ENCODE peak calls at places on chromosomes 1 and 21, in ten cellular contexts. One of them, this sample, is unnamed.

GRCh38 chr1:235074335-235075120 is 54.1 kb downstream of the TOMM20 start:
- DNase-seq in stimulated activated CD4-positive, alpha-beta T cell treated with anti-CD3 and anti-CD28 coated beads, Interleukin-15, amount 100 ng/mL, for 1 hour: peak
- DNase-seq in NAMALWA: peak
- DNase-seq in BE2C: peak
- DNase-seq in activated T-helper 1 cell treated with Interleukin-2 at 50 U/mL for 16 hours: no peak
- DNase-seq in stimulated activated CD8-positive, alpha-beta memory T cell treated with anti-CD3 and anti-CD28 coated beads, Interleukin-4, amount 100 ng/mL, for 1 hour: no peak
- DNase-seq in tibial nerve: no peak
- DNase-seq in DMS153: peak
- DNase-seq in GM10248: peak
- DNase-seq in NCI-H748 treated with DMSO at 0.1 percent for 48 hours: peak
- DNase-seq in this sample: peak

GRCh38 chr1:197614916-197615692 is 160.2 kb downstream of the DENND1B start:
- DNase-seq in stimulated activated CD4-positive, alpha-beta T cell treated with anti-CD3 and anti-CD28 coated beads, Interleukin-15, amount 100 ng/mL, for 1 hour: no peak
- DNase-seq in NAMALWA: peak
- DNase-seq in BE2C: peak
- DNase-seq in activated T-helper 1 cell treated with Interleukin-2 at 50 U/mL for 16 hours: no peak
- DNase-seq in stimulated activated CD8-positive, alpha-beta memory T cell treated with anti-CD3 and anti-CD28 coated beads, Interleukin-4, amount 100 ng/mL, for 1 hour: no peak
- DNase-seq in tibial nerve: peak
- DNase-seq in DMS153: peak
- DNase-seq in GM10248: no peak
- DNase-seq in NCI-H748 treated with DMSO at 0.1 percent for 48 hours: peak
- DNase-seq in this sample: no peak

GRCh38 chr1:207991331-207991914 is 80.5 kb upstream of the CD34 start:
- DNase-seq in stimulated activated CD4-positive, alpha-beta T cell treated with anti-CD3 and anti-CD28 coated beads, Interleukin-15, amount 100 ng/mL, for 1 hour: no peak
- DNase-seq in NAMALWA: no peak
- DNase-seq in BE2C: no peak
- DNase-seq in activated T-helper 1 cell treated with Interleukin-2 at 50 U/mL for 16 hours: no peak
- DNase-seq in stimulated activated CD8-positive, alpha-beta memory T cell treated with anti-CD3 and anti-CD28 coated beads, Interleukin-4, amount 100 ng/mL, for 1 hour: no peak
- DNase-seq in tibial nerve: no peak
- DNase-seq in DMS153: no peak
- DNase-seq in GM10248: no peak
- DNase-seq in NCI-H748 treated with DMSO at 0.1 percent for 48 hours: no peak
- DNase-seq in this sample: no peak

GRCh38 chr1:164651378-164651951 is 92.5 kb downstream of the PBX1 start:
- DNase-seq in stimulated activated CD4-positive, alpha-beta T cell treated with anti-CD3 and anti-CD28 coated beads, Interleukin-15, amount 100 ng/mL, for 1 hour: no peak
- DNase-seq in NAMALWA: no peak
- DNase-seq in BE2C: no peak
- DNase-seq in activated T-helper 1 cell treated with Interleukin-2 at 50 U/mL for 16 hours: no peak
- DNase-seq in stimulated activated CD8-positive, alpha-beta memory T cell treated with anti-CD3 and anti-CD28 coated beads, Interleukin-4, amount 100 ng/mL, for 1 hour: no peak
- DNase-seq in tibial nerve: no peak
- DNase-seq in DMS153: peak
- DNase-seq in GM10248: no peak
- DNase-seq in NCI-H748 treated with DMSO at 0.1 percent for 48 hours: no peak
- DNase-seq in this sample: peak

GRCh38 chr1:199010492-199010891 is 371.7 kb downstream of the PTPRC start:
- DNase-seq in stimulated activated CD4-positive, alpha-beta T cell treated with anti-CD3 and anti-CD28 coated beads, Interleukin-15, amount 100 ng/mL, for 1 hour: no peak
- DNase-seq in NAMALWA: peak
- DNase-seq in BE2C: no peak
- DNase-seq in activated T-helper 1 cell treated with Interleukin-2 at 50 U/mL for 16 hours: no peak
- DNase-seq in stimulated activated CD8-positive, alpha-beta memory T cell treated with anti-CD3 and anti-CD28 coated beads, Interleukin-4, amount 100 ng/mL, for 1 hour: no peak
- DNase-seq in tibial nerve: no peak
- DNase-seq in DMS153: no peak
- DNase-seq in GM10248: no peak
- DNase-seq in NCI-H748 treated with DMSO at 0.1 percent for 48 hours: no peak
- DNase-seq in this sample: no peak

GRCh38 chr1:201176931-201177330 is 13.7 kb upstream of the IGFN1 start:
- DNase-seq in stimulated activated CD4-positive, alpha-beta T cell treated with anti-CD3 and anti-CD28 coated beads, Interleukin-15, amount 100 ng/mL, for 1 hour: no peak
- DNase-seq in NAMALWA: no peak
- DNase-seq in BE2C: no peak
- DNase-seq in activated T-helper 1 cell treated with Interleukin-2 at 50 U/mL for 16 hours: no peak
- DNase-seq in stimulated activated CD8-positive, alpha-beta memory T cell treated with anti-CD3 and anti-CD28 coated beads, Interleukin-4, amount 100 ng/mL, for 1 hour: no peak
- DNase-seq in tibial nerve: no peak
- DNase-seq in DMS153: no peak
- DNase-seq in GM10248: no peak
- DNase-seq in NCI-H748 treated with DMSO at 0.1 percent for 48 hours: no peak
- DNase-seq in this sample: no peak

GRCh38 chr21:38807987-38808386 is 2.3 kb downstream of the ETS2 start:
- DNase-seq in stimulated activated CD4-positive, alpha-beta T cell treated with anti-CD3 and anti-CD28 coated beads, Interleukin-15, amount 100 ng/mL, for 1 hour: no peak
- DNase-seq in NAMALWA: no peak
- DNase-seq in BE2C: no peak
- DNase-seq in activated T-helper 1 cell treated with Interleukin-2 at 50 U/mL for 16 hours: no peak
- DNase-seq in stimulated activated CD8-positive, alpha-beta memory T cell treated with anti-CD3 and anti-CD28 coated beads, Interleukin-4, amount 100 ng/mL, for 1 hour: no peak
- DNase-seq in tibial nerve: no peak
- DNase-seq in DMS153: no peak
- DNase-seq in GM10248: no peak
- DNase-seq in NCI-H748 treated with DMSO at 0.1 percent for 48 hours: peak
- DNase-seq in this sample: no peak

GRCh38 chr1:115810609-115811008 is 30.3 kb downstream of the NHLH2 start:
- DNase-seq in stimulated activated CD4-positive, alpha-beta T cell treated with anti-CD3 and anti-CD28 coated beads, Interleukin-15, amount 100 ng/mL, for 1 hour: no peak
- DNase-seq in NAMALWA: no peak
- DNase-seq in BE2C: no peak
- DNase-seq in activated T-helper 1 cell treated with Interleukin-2 at 50 U/mL for 16 hours: no peak
- DNase-seq in stimulated activated CD8-positive, alpha-beta memory T cell treated with anti-CD3 and anti-CD28 coated beads, Interleukin-4, amount 100 ng/mL, for 1 hour: no peak
- DNase-seq in tibial nerve: no peak
- DNase-seq in DMS153: peak
- DNase-seq in GM10248: no peak
- DNase-seq in NCI-H748 treated with DMSO at 0.1 percent for 48 hours: no peak
- DNase-seq in this sample: no peak

GRCh38 chr1:119160851-119161250 is 20.4 kb upstream of the WARS2 start:
- DNase-seq in stimulated activated CD4-positive, alpha-beta T cell treated with anti-CD3 and anti-CD28 coated beads, Interleukin-15, amount 100 ng/mL, for 1 hour: no peak
- DNase-seq in NAMALWA: no peak
- DNase-seq in BE2C: no peak
- DNase-seq in activated T-helper 1 cell treated with Interleukin-2 at 50 U/mL for 16 hours: no peak
- DNase-seq in stimulated activated CD8-positive, alpha-beta memory T cell treated with anti-CD3 and anti-CD28 coated beads, Interleukin-4, amount 100 ng/mL, for 1 hour: no peak
- DNase-seq in tibial nerve: no peak
- DNase-seq in DMS153: no peak
- DNase-seq in GM10248: no peak
- DNase-seq in NCI-H748 treated with DMSO at 0.1 percent for 48 hours: no peak
- DNase-seq in this sample: no peak

GRCh38 chr1:230196077-230196476 is 129.0 kb downstream of the GALNT2 start:
- DNase-seq in stimulated activated CD4-positive, alpha-beta T cell treated with anti-CD3 and anti-CD28 coated beads, Interleukin-15, amount 100 ng/mL, for 1 hour: no peak
- DNase-seq in NAMALWA: no peak
- DNase-seq in BE2C: no peak
- DNase-seq in activated T-helper 1 cell treated with Interleukin-2 at 50 U/mL for 16 hours: no peak
- DNase-seq in stimulated activated CD8-positive, alpha-beta memory T cell treated with anti-CD3 and anti-CD28 coated beads, Interleukin-4, amount 100 ng/mL, for 1 hour: no peak
- DNase-seq in tibial nerve: no peak
- DNase-seq in DMS153: no peak
- DNase-seq in GM10248: no peak
- DNase-seq in NCI-H748 treated with DMSO at 0.1 percent for 48 hours: no peak
- DNase-seq in this sample: no peak

GRCh38 chr1:152697701-152698600 is at the start of gene LCE2A:
- DNase-seq in stimulated activated CD4-positive, alpha-beta T cell treated with anti-CD3 and anti-CD28 coated beads, Interleukin-15, amount 100 ng/mL, for 1 hour: no peak
- DNase-seq in NAMALWA: no peak
- DNase-seq in BE2C: no peak
- DNase-seq in activated T-helper 1 cell treated with Interleukin-2 at 50 U/mL for 16 hours: no peak
- DNase-seq in stimulated activated CD8-positive, alpha-beta memory T cell treated with anti-CD3 and anti-CD28 coated beads, Interleukin-4, amount 100 ng/mL, for 1 hour: no peak
- DNase-seq in tibial nerve: no peak
- DNase-seq in DMS153: no peak
- DNase-seq in GM10248: no peak
- DNase-seq in NCI-H748 treated with DMSO at 0.1 percent for 48 hours: no peak
- DNase-seq in this sample: no peak

GRCh38 chr1:32647308-32648134 is 2.8 kb downstream of the ZBTB8OS start:
- DNase-seq in stimulated activated CD4-positive, alpha-beta T cell treated with anti-CD3 and anti-CD28 coated beads, Interleukin-15, amount 100 ng/mL, for 1 hour: no peak
- DNase-seq in NAMALWA: peak
- DNase-seq in BE2C: no peak
- DNase-seq in activated T-helper 1 cell treated with Interleukin-2 at 50 U/mL for 16 hours: no peak
- DNase-seq in stimulated activated CD8-positive, alpha-beta memory T cell treated with anti-CD3 and anti-CD28 coated beads, Interleukin-4, amount 100 ng/mL, for 1 hour: no peak
- DNase-seq in tibial nerve: no peak
- DNase-seq in DMS153: no peak
- DNase-seq in GM10248: no peak
- DNase-seq in NCI-H748 treated with DMSO at 0.1 percent for 48 hours: no peak
- DNase-seq in this sample: no peak

GRCh38 chr1:112877741-112878140 is 78.3 kb downstream of the SLC16A1 start:
- DNase-seq in stimulated activated CD4-positive, alpha-beta T cell treated with anti-CD3 and anti-CD28 coated beads, Interleukin-15, amount 100 ng/mL, for 1 hour: no peak
- DNase-seq in NAMALWA: no peak
- DNase-seq in BE2C: no peak
- DNase-seq in activated T-helper 1 cell treated with Interleukin-2 at 50 U/mL for 16 hours: no peak
- DNase-seq in stimulated activated CD8-positive, alpha-beta memory T cell treated with anti-CD3 and anti-CD28 coated beads, Interleukin-4, amount 100 ng/mL, for 1 hour: no peak
- DNase-seq in tibial nerve: no peak
- DNase-seq in DMS153: no peak
- DNase-seq in GM10248: no peak
- DNase-seq in NCI-H748 treated with DMSO at 0.1 percent for 48 hours: no peak
- DNase-seq in this sample: no peak

GRCh38 chr1:221408117-221408516 is 333.8 kb downstream of the DUSP10 start:
- DNase-seq in stimulated activated CD4-positive, alpha-beta T cell treated with anti-CD3 and anti-CD28 coated beads, Interleukin-15, amount 100 ng/mL, for 1 hour: no peak
- DNase-seq in NAMALWA: no peak
- DNase-seq in BE2C: no peak
- DNase-seq in activated T-helper 1 cell treated with Interleukin-2 at 50 U/mL for 16 hours: no peak
- DNase-seq in stimulated activated CD8-positive, alpha-beta memory T cell treated with anti-CD3 and anti-CD28 coated beads, Interleukin-4, amount 100 ng/mL, for 1 hour: no peak
- DNase-seq in tibial nerve: no peak
- DNase-seq in DMS153: no peak
- DNase-seq in GM10248: no peak
- DNase-seq in NCI-H748 treated with DMSO at 0.1 percent for 48 hours: no peak
- DNase-seq in this sample: no peak

GRCh38 chr1:222788328-222789156 is 26.3 kb upstream of the DISP1 start:
- DNase-seq in stimulated activated CD4-positive, alpha-beta T cell treated with anti-CD3 and anti-CD28 coated beads, Interleukin-15, amount 100 ng/mL, for 1 hour: no peak
- DNase-seq in NAMALWA: no peak
- DNase-seq in BE2C: no peak
- DNase-seq in activated T-helper 1 cell treated with Interleukin-2 at 50 U/mL for 16 hours: no peak
- DNase-seq in stimulated activated CD8-positive, alpha-beta memory T cell treated with anti-CD3 and anti-CD28 coated beads, Interleukin-4, amount 100 ng/mL, for 1 hour: no peak
- DNase-seq in tibial nerve: no peak
- DNase-seq in DMS153: no peak
- DNase-seq in GM10248: no peak
- DNase-seq in NCI-H748 treated with DMSO at 0.1 percent for 48 hours: no peak
- DNase-seq in this sample: no peak

GRCh38 chr1:25107643-25108010 is 124.7 kb downstream of the SYF2 start:
- DNase-seq in stimulated activated CD4-positive, alpha-beta T cell treated with anti-CD3 and anti-CD28 coated beads, Interleukin-15, amount 100 ng/mL, for 1 hour: no peak
- DNase-seq in NAMALWA: no peak
- DNase-seq in BE2C: no peak
- DNase-seq in activated T-helper 1 cell treated with Interleukin-2 at 50 U/mL for 16 hours: no peak
- DNase-seq in stimulated activated CD8-positive, alpha-beta memory T cell treated with anti-CD3 and anti-CD28 coated beads, Interleukin-4, amount 100 ng/mL, for 1 hour: no peak
- DNase-seq in tibial nerve: no peak
- DNase-seq in DMS153: no peak
- DNase-seq in GM10248: no peak
- DNase-seq in NCI-H748 treated with DMSO at 0.1 percent for 48 hours: no peak
- DNase-seq in this sample: no peak

GRCh38 chr1:239268941-239269340 is 117.4 kb upstream of the CHRM3 start:
- DNase-seq in stimulated activated CD4-positive, alpha-beta T cell treated with anti-CD3 and anti-CD28 coated beads, Interleukin-15, amount 100 ng/mL, for 1 hour: no peak
- DNase-seq in NAMALWA: no peak
- DNase-seq in BE2C: no peak
- DNase-seq in activated T-helper 1 cell treated with Interleukin-2 at 50 U/mL for 16 hours: no peak
- DNase-seq in stimulated activated CD8-positive, alpha-beta memory T cell treated with anti-CD3 and anti-CD28 coated beads, Interleukin-4, amount 100 ng/mL, for 1 hour: no peak
- DNase-seq in tibial nerve: no peak
- DNase-seq in DMS153: no peak
- DNase-seq in GM10248: no peak
- DNase-seq in NCI-H748 treated with DMSO at 0.1 percent for 48 hours: no peak
- DNase-seq in this sample: no peak

GRCh38 chr1:102852583-102852982 is 255.7 kb downstream of the COL11A1 start:
- DNase-seq in stimulated activated CD4-positive, alpha-beta T cell treated with anti-CD3 and anti-CD28 coated beads, Interleukin-15, amount 100 ng/mL, for 1 hour: no peak
- DNase-seq in NAMALWA: no peak
- DNase-seq in BE2C: no peak
- DNase-seq in activated T-helper 1 cell treated with Interleukin-2 at 50 U/mL for 16 hours: no peak
- DNase-seq in stimulated activated CD8-positive, alpha-beta memory T cell treated with anti-CD3 and anti-CD28 coated beads, Interleukin-4, amount 100 ng/mL, for 1 hour: no peak
- DNase-seq in tibial nerve: no peak
- DNase-seq in DMS153: no peak
- DNase-seq in GM10248: no peak
- DNase-seq in NCI-H748 treated with DMSO at 0.1 percent for 48 hours: no peak
- DNase-seq in this sample: no peak

GRCh38 chr1:176102700-176103244 is 104.3 kb downstream of the COP1 start:
- DNase-seq in stimulated activated CD4-positive, alpha-beta T cell treated with anti-CD3 and anti-CD28 coated beads, Interleukin-15, amount 100 ng/mL, for 1 hour: no peak
- DNase-seq in NAMALWA: no peak
- DNase-seq in BE2C: no peak
- DNase-seq in activated T-helper 1 cell treated with Interleukin-2 at 50 U/mL for 16 hours: no peak
- DNase-seq in stimulated activated CD8-positive, alpha-beta memory T cell treated with anti-CD3 and anti-CD28 coated beads, Interleukin-4, amount 100 ng/mL, for 1 hour: no peak
- DNase-seq in tibial nerve: no peak
- DNase-seq in DMS153: no peak
- DNase-seq in GM10248: no peak
- DNase-seq in NCI-H748 treated with DMSO at 0.1 percent for 48 hours: no peak
- DNase-seq in this sample: no peak

GRCh38 chr1:64315402-64315801 is 112.0 kb downstream of the UBE2U start:
- DNase-seq in stimulated activated CD4-positive, alpha-beta T cell treated with anti-CD3 and anti-CD28 coated beads, Interleukin-15, amount 100 ng/mL, for 1 hour: no peak
- DNase-seq in NAMALWA: no peak
- DNase-seq in BE2C: no peak
- DNase-seq in activated T-helper 1 cell treated with Interleukin-2 at 50 U/mL for 16 hours: no peak
- DNase-seq in stimulated activated CD8-positive, alpha-beta memory T cell treated with anti-CD3 and anti-CD28 coated beads, Interleukin-4, amount 100 ng/mL, for 1 hour: no peak
- DNase-seq in tibial nerve: no peak
- DNase-seq in DMS153: no peak
- DNase-seq in GM10248: no peak
- DNase-seq in NCI-H748 treated with DMSO at 0.1 percent for 48 hours: no peak
- DNase-seq in this sample: no peak

GRCh38 chr21:44391345-44392091 is 38.1 kb downstream of the TRPM2 start:
- DNase-seq in stimulated activated CD4-positive, alpha-beta T cell treated with anti-CD3 and anti-CD28 coated beads, Interleukin-15, amount 100 ng/mL, for 1 hour: no peak
- DNase-seq in NAMALWA: peak
- DNase-seq in BE2C: no peak
- DNase-seq in activated T-helper 1 cell treated with Interleukin-2 at 50 U/mL for 16 hours: no peak
- DNase-seq in stimulated activated CD8-positive, alpha-beta memory T cell treated with anti-CD3 and anti-CD28 coated beads, Interleukin-4, amount 100 ng/mL, for 1 hour: no peak
- DNase-seq in tibial nerve: peak
- DNase-seq in DMS153: no peak
- DNase-seq in GM10248: no peak
- DNase-seq in NCI-H748 treated with DMSO at 0.1 percent for 48 hours: no peak
- DNase-seq in this sample: no peak

GRCh38 chr1:172429324-172430127 is 9.0 kb downstream of the C1orf105 start:
- DNase-seq in stimulated activated CD4-positive, alpha-beta T cell treated with anti-CD3 and anti-CD28 coated beads, Interleukin-15, amount 100 ng/mL, for 1 hour: no peak
- DNase-seq in NAMALWA: peak
- DNase-seq in BE2C: peak
- DNase-seq in activated T-helper 1 cell treated with Interleukin-2 at 50 U/mL for 16 hours: no peak
- DNase-seq in stimulated activated CD8-positive, alpha-beta memory T cell treated with anti-CD3 and anti-CD28 coated beads, Interleukin-4, amount 100 ng/mL, for 1 hour: no peak
- DNase-seq in tibial nerve: peak
- DNase-seq in DMS153: peak
- DNase-seq in GM10248: peak
- DNase-seq in NCI-H748 treated with DMSO at 0.1 percent for 48 hours: no peak
- DNase-seq in this sample: peak

GRCh38 chr1:201737350-201738060 is 91.5 kb upstream of the IPO9 start:
- DNase-seq in stimulated activated CD4-positive, alpha-beta T cell treated with anti-CD3 and anti-CD28 coated beads, Interleukin-15, amount 100 ng/mL, for 1 hour: no peak
- DNase-seq in NAMALWA: no peak
- DNase-seq in BE2C: no peak
- DNase-seq in activated T-helper 1 cell treated with Interleukin-2 at 50 U/mL for 16 hours: no peak
- DNase-seq in stimulated activated CD8-positive, alpha-beta memory T cell treated with anti-CD3 and anti-CD28 coated beads, Interleukin-4, amount 100 ng/mL, for 1 hour: no peak
- DNase-seq in tibial nerve: no peak
- DNase-seq in DMS153: no peak
- DNase-seq in GM10248: no peak
- DNase-seq in NCI-H748 treated with DMSO at 0.1 percent for 48 hours: no peak
- DNase-seq in this sample: no peak

This sample was measured in NCI-H2107.